ENCODE peak calls at places on chromosomes 11 and 22, in four cellular contexts. F is MCF 10A, I is neuronal stem cell, X is ascending aorta. Q is an unnamed sample.

GRCh38 chr11:65642014-65642671 is 4.2 kb downstream of the SIPA1 start:
- DNase-seq in F (no peak), I (peak), X (no peak), Q (no peak)

GRCh38 chr11:43567396-43567975 is 113.1 kb upstream of the HSD17B12 start:
- DNase-seq in F (peak), I (no peak), X (no peak), Q (no peak)

GRCh38 chr22:37167981-37168647 is 18.4 kb upstream of the IL2RB start:
- DNase-seq in F (no peak), I (no peak), X (no peak), Q (no peak)

GRCh38 chr11:27429740-27430451 is 42.7 kb downstream of the LGR4 start:
- DNase-seq in F (peak), I (no peak), X (no peak), Q (no peak)

GRCh38 chr11:45333506-45333971 is 47.4 kb upstream of the SYT13 start:
- DNase-seq in F (no peak), I (no peak), X (no peak), Q (no peak)

GRCh38 chr11:34243620-34244493 is 114.0 kb downstream of the ABTB2 start:
- DNase-seq in F (peak), I (no peak), X (no peak), Q (no peak)

GRCh38 chr11:13277719-13278619 is at the start of gene BMAL1:
- DNase-seq in F (peak), I (no peak), X (peak), Q (peak)

GRCh38 chr11:34148504-34149165 is 43.2 kb downstream of the NAT10 start:
- DNase-seq in F (no peak), I (no peak), X (no peak), Q (no peak)

GRCh38 chr11:1548221-1549070 is 23.6 kb downstream of the DUSP8 start:
- DNase-seq in F (peak), I (no peak), X (peak), Q (peak)

GRCh38 chr11:116329354-116330090 is 443.3 kb downstream of the BUD13 start:
- DNase-seq in F (no peak), I (no peak), X (no peak), Q (no peak)

GRCh38 chr11:306645-307371 is 808 bp upstream of the IFITM2 start:
- DNase-seq in F (no peak), I (no peak), X (no peak), Q (no peak)

GRCh38 chr11:70799386-70799785 is 401.1 kb downstream of the CTTN start:
- DNase-seq in F (no peak), I (no peak), X (no peak), Q (peak)

GRCh38 chr11:299081-299891 is at the start of gene IFITM5:
- DNase-seq in F (no peak), I (no peak), X (no peak), Q (peak)

GRCh38 chr22:38707346-38707745 is 1.6 kb downstream of the GTPBP1 start:
- DNase-seq in F (peak), I (no peak), X (no peak), Q (no peak)

GRCh38 chr22:26417406-26417805 is 11.7 kb upstream of the ASPHD2 start:
- DNase-seq in F (no peak), I (no peak), X (no peak), Q (no peak)

GRCh38 chr22:41917906-41918791 is 3.3 kb upstream of the SHISA8 start:
- DNase-seq in F (peak), I (no peak), X (no peak), Q (no peak)

GRCh38 chr22:38347181-38347943 is 30.1 kb upstream of the CSNK1E start:
- DNase-seq in F (no peak), I (no peak), X (no peak), Q (peak)

GRCh38 chr11:45890886-45891550 is 5.6 kb downstream of the MAPK8IP1 start:
- DNase-seq in F (no peak), I (no peak), X (no peak), Q (no peak)

GRCh38 chr11:1568451-1568911 is 3.6 kb downstream of the DUSP8 start:
- DNase-seq in F (no peak), I (no peak), X (no peak), Q (peak)

GRCh38 chr11:13043912-13044628 is 35.0 kb downstream of the RASSF10 start:
- DNase-seq in F (no peak), I (no peak), X (no peak), Q (no peak)

GRCh38 chr11:119361961-119362725 is 15.6 kb upstream of the MFRP start:
- DNase-seq in F (no peak), I (no peak), X (no peak), Q (no peak)

GRCh38 chr22:50545522-50546325 is at the start of gene KLHDC7B:
- DNase-seq in F (no peak), I (no peak), X (no peak), Q (no peak)

GRCh38 chr22:28442264-28442950 is 237.2 kb downstream of the TTC28 start:
- DNase-seq in F (peak), I (peak), X (no peak), Q (peak)

GRCh38 chr11:93822359-93822758 is 28.1 kb downstream of the VSTM5 start:
- DNase-seq in F (peak), I (no peak), X (no peak), Q (no peak)

GRCh38 chr22:40955516-40955915 is 4.3 kb downstream of the RBX1 start:
- DNase-seq in F (no peak), I (no peak), X (no peak), Q (no peak)

GRCh38 chr11:17828311-17828751 is 93.8 kb downstream of the KCNC1 start:
- DNase-seq in F (no peak), I (no peak), X (no peak), Q (no peak)

GRCh38 chr11:68120212-68121066 is 749 bp downstream of the CHKA start:
- DNase-seq in F (peak), I (peak), X (no peak), Q (peak)

GRCh38 chr11:123429851-123430735 is at the start of gene GRAMD1B:
- DNase-seq in F (no peak), I (peak), X (no peak), Q (peak)

GRCh38 chr11:109862808-109863207 is 230.4 kb upstream of the ZC3H12C start:
- DNase-seq in F (no peak), I (no peak), X (no peak), Q (no peak)

GRCh38 chr11:99020324-99021225 is at the start of gene CNTN5:
- DNase-seq in F (no peak), I (peak), X (no peak), Q (peak)

GRCh38 chr22:24402460-24403192 is 24.8 kb upstream of the ADORA2A start:
- DNase-seq in F (peak), I (no peak), X (peak), Q (no peak)

GRCh38 chr11:62387381-62387780 is 31.5 kb upstream of the SCGB1A1 start:
- DNase-seq in F (no peak), I (no peak), X (no peak), Q (no peak)

GRCh38 chr11:125777309-125777708 is 1.3 kb downstream of the PATE2 start:
- DNase-seq in F (no peak), I (no peak), X (no peak), Q (no peak)

GRCh38 chr22:27962268-27963191 is 43.5 kb upstream of the PITPNB start:
- DNase-seq in F (no peak), I (no peak), X (no peak), Q (no peak)

GRCh38 chr11:75720639-75721038 is 3.0 kb downstream of the MOGAT2 start:
- DNase-seq in F (no peak), I (no peak), X (no peak), Q (no peak)

GRCh38 chr11:11010624-11011127 is 152.8 kb upstream of the ZBED5 start:
- DNase-seq in F (peak), I (peak), X (no peak), Q (no peak)

GRCh38 chr11:61742391-61742790 is 10.0 kb upstream of the MYRF start:
- DNase-seq in F (no peak), I (no peak), X (no peak), Q (peak)